ENCODE peak calls at places on chromosome 11, in eight cellular contexts. J is upper lobe of left lung, H is HCT116, L is adrenal gland, A is gastrocnemius medialis, D is uterus, O is heart left ventricle, N is esophagus squamous epithelium. R is an unnamed sample.

GRCh38 chr11:1130276-1131032 is 27.3 kb upstream of the MUC5AC start:
- DNase-seq in A (no peak), J (peak), H (no peak), N (no peak), D (no peak), O (peak), L (no peak), R (peak)

GRCh38 chr11:27395556-27396258 is 32.7 kb upstream of the CCDC34 start:
- DNase-seq in J (peak), N (no peak), O (no peak), H (no peak), L (no peak), A (no peak), D (no peak), R (no peak)

GRCh38 chr11:113926273-113927183 is 21.9 kb downstream of the HTR3B start:
- DNase-seq in H (no peak), A (no peak), L (no peak), J (no peak), N (no peak), D (no peak), O (no peak), R (no peak)

GRCh38 chr11:110176366-110177056 is 83.3 kb downstream of the ZC3H12C start:
- DNase-seq in L (peak), J (no peak), O (no peak), A (no peak), D (no peak), N (no peak), H (no peak), R (no peak)

GRCh38 chr11:123304828-123305530 is 109.9 kb upstream of the CLMP start:
- DNase-seq in A (no peak), D (no peak), J (peak), O (peak), L (no peak), H (no peak), N (no peak), R (no peak)

GRCh38 chr11:70201876-70202861 is 927 bp upstream of the FADD start:
- DNase-seq in N (no peak), A (no peak), O (no peak), L (no peak), D (no peak), H (no peak), J (no peak), R (no peak)

GRCh38 chr11:91396243-91397133 is 828.1 kb upstream of the FAT3 start:
- DNase-seq in D (no peak), O (no peak), N (no peak), L (no peak), J (no peak), H (no peak), A (no peak), R (no peak)

GRCh38 chr11:64916040-64916847 is 765 bp downstream of the ATG2A start:
- DNase-seq in O (no peak), N (no peak), J (peak), A (peak), L (peak), H (no peak), D (peak), R (peak)

GRCh38 chr11:57513911-57514537 is 1.5 kb downstream of the SLC43A1 start:
- DNase-seq in D (peak), L (peak), O (peak), N (no peak), A (peak), J (peak), H (no peak), R (no peak)

GRCh38 chr11:119166368-119167076 is 2.0 kb upstream of the NLRX1 start:
- DNase-seq in L (no peak), H (no peak), D (no peak), J (no peak), A (no peak), O (no peak), N (no peak), R (no peak)

GRCh38 chr11:111749646-111750045 is 16.5 kb downstream of the PPP2R1B start:
- DNase-seq in N (no peak), D (no peak), O (no peak), A (no peak), L (no peak), H (no peak), J (no peak), R (no peak)

GRCh38 chr11:45538939-45539338 is 126.5 kb downstream of the CHST1 start:
- DNase-seq in N (no peak), H (no peak), D (no peak), A (no peak), L (no peak), J (no peak), O (no peak), R (no peak)

GRCh38 chr11:73177380-73178091 is 35.4 kb upstream of the FCHSD2 start:
- DNase-seq in O (peak), J (peak), H (no peak), N (no peak), A (peak), L (peak), D (peak), R (peak)

GRCh38 chr11:1160231-1161101 is 2.7 kb downstream of the MUC5AC start:
- DNase-seq in J (peak), A (peak), N (no peak), H (no peak), D (no peak), L (no peak), O (no peak), R (peak)

GRCh38 chr11:48101044-48101733 is 115.4 kb upstream of the OR4B1 start:
- DNase-seq in D (no peak), O (no peak), A (no peak), J (no peak), L (no peak), H (no peak), N (no peak), R (no peak)

GRCh38 chr11:119717839-119718534 is 11.0 kb downstream of the NECTIN1 start:
- DNase-seq in J (no peak), A (no peak), H (no peak), D (no peak), N (no peak), L (no peak), O (peak), R (no peak)

GRCh38 chr11:95883381-95883780 is 40.5 kb downstream of the MTMR2 start:
- DNase-seq in N (no peak), O (no peak), D (no peak), J (no peak), A (no peak), L (no peak), H (no peak), R (no peak)

GRCh38 chr11:116328410-116328809 is 444.4 kb downstream of the BUD13 start:
- DNase-seq in D (no peak), J (no peak), L (no peak), O (no peak), N (no peak), A (no peak), H (no peak), R (no peak)

GRCh38 chr11:94858012-94858705 is 90.0 kb downstream of the AMOTL1 start:
- DNase-seq in O (no peak), D (no peak), J (no peak), L (no peak), N (no peak), A (peak), H (no peak), R (no peak)

GRCh38 chr11:110000045-110000502 is 93.1 kb upstream of the ZC3H12C start:
- DNase-seq in D (no peak), J (peak), O (no peak), H (peak), A (peak), L (no peak), N (no peak), R (no peak)

GRCh38 chr11:58719406-58720117 is 12.2 kb downstream of the GLYAT start:
- DNase-seq in N (no peak), J (no peak), H (no peak), O (no peak), D (no peak), A (no peak), L (no peak), R (no peak)
- TF ChIP-seq POLR2A in N (no peak), J (no peak), H (no peak), O (no peak), D (no peak), A (no peak), L (no peak), R (no peak)

DNA sequence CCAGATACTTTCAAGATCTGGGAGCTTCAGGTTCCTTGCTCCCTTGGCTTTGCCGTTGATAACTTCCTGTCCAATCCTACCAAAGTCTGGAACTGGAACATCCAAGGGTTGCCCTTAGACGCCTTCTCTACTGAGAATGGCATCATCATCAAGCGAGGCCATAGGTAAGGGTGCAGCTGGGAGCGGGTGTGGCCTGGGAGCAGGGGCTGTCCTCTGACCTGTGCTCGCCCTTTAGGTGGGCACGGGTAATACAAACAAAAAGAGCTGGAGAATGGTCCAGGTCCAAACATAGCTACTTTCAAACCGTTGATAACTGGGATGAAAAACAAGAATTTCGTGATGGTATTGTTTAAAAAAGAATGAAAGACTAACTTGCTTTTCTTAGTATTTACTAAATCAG is 25.0 kb downstream of the CASP12 start:
- DNase-seq in O (no peak), L (no peak), D (no peak), A (no peak), H (no peak), N (no peak), J (no peak), R (no peak)
- TF ChIP-seq CTCF in O (no peak), L (no peak), D (no peak), A (no peak), H (peak), N (no peak), J (no peak), R (no peak)

GRCh38 chr11:2470495-2470894 is 25.7 kb downstream of the KCNQ1 start:
- DNase-seq in D (no peak), L (no peak), H (no peak), N (no peak), A (no peak), O (no peak), J (no peak), R (peak)
- H3K4me3 ChIP-seq in D (no peak), L (no peak), H (no peak), N (no peak), A (no peak), O (no peak), J (no peak), R (no peak)

GRCh38 chr11:62560566-62561103 is 13.1 kb downstream of the EEF1G start:
- DNase-seq in A (peak), L (peak), H (peak), J (peak), N (no peak), D (peak), O (peak), R (peak)
- TF ChIP-seq POLR2A in A (no peak), L (no peak), H (no peak), J (no peak), N (no peak), D (no peak), O (no peak), R (no peak)